ENCODE peak calls at places on chromosome 6, in five cellular contexts. E is transverse colon, Q is ovary, R is A549, N is Panc1. K is an unnamed sample.

GRCh38 chr6:16540804-16541752 is 220.2 kb downstream of the ATXN1 start:
- DNase-seq in Q (no peak), N (no peak), E (peak; percentile 20), R (peak; percentile 3), K (no peak)

GRCh38 chr6:138115877-138116660 is 8.8 kb upstream of the PERP start:
- DNase-seq in E (peak; percentile 42), Q (peak; percentile 45), N (no peak), R (peak; percentile 65), K (peak; percentile 54)

GRCh38 chr6:57302477-57302876 is 15.0 kb upstream of the PRIM2 start:
- DNase-seq in E (no peak), R (no peak), N (no peak), Q (no peak), K (no peak)

GRCh38 chr6:154448448-154449096 is 61.9 kb downstream of the CNKSR3 start:
- DNase-seq in E (peak; percentile 30), Q (no peak), N (no peak), R (no peak), K (peak; percentile 46)

GRCh38 chr6:123089223-123089622 is 93.2 kb downstream of the CLVS2 start:
- DNase-seq in N (no peak), R (no peak), E (no peak), Q (no peak), K (no peak)

GRCh38 chr6:3743541-3743940 is 8.0 kb downstream of the PXDC1 start:
- DNase-seq in E (peak; percentile 5), Q (no peak), N (no peak), R (no peak), K (no peak)

GRCh38 chr6:114049367-114049966 is 78.5 kb upstream of the HDAC2 start:
- DNase-seq in E (no peak), Q (no peak), R (no peak), N (no peak), K (no peak)

GRCh38 chr6:83536034-83536646 is 23.8 kb downstream of the PRSS35 start:
- DNase-seq in Q (peak; percentile 74), N (peak; percentile 43), E (peak; percentile 51), R (peak; percentile 52), K (peak; percentile 65)

GRCh38 chr6:83815631-83816030 is 37.5 kb upstream of the RIPPLY2 start:
- DNase-seq in Q (no peak), R (peak; percentile 3), E (no peak), N (no peak), K (no peak)

GRCh38 chr6:83199865-83200230 is 6.7 kb downstream of the RWDD2A start:
- DNase-seq in E (no peak), Q (no peak), N (no peak), R (no peak), K (no peak)

GRCh38 chr6:132253211-132253610 is 148.1 kb downstream of the MOXD1 start:
- DNase-seq in R (no peak), N (no peak), Q (no peak), E (no peak), K (no peak)

GRCh38 chr6:12890171-12890790 is 173.7 kb downstream of the PHACTR1 start:
- DNase-seq in N (no peak), E (no peak), R (peak; percentile 17), Q (no peak), K (no peak)

GRCh38 chr6:111894272-111894671 is 21.0 kb upstream of the FYN start:
- DNase-seq in R (no peak), N (no peak), Q (no peak), E (no peak), K (no peak)

GRCh38 chr6:38686270-38687042 is 16.5 kb downstream of the GLO1 start:
- DNase-seq in E (no peak), N (no peak), Q (no peak), R (no peak), K (no peak)

DNA sequence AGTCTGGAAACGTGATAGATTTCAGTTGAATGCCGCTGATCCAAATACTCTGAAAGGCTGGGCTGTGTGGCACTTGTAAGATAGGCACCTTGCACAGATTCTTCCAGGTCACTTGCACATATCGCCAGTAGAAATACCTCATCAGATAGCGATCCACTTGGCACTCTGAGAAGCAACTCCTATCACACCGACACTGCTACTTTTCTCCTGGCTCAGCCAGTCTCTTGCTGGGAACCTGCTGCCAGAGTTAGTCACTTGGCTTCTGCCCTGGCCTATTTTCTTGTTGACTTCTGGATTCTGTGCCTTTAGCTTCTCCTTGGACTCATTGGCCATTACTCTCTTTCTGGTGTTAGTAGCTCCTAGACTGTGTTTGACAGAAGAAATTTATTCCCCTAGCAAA is 66.6 kb downstream of the UTRN start:
- DNase-seq in E (no peak), Q (no peak), N (no peak), R (no peak), K (peak; percentile 56)
- H3K27ac ChIP-seq in E (peak overlapping the region; percentile 49), Q (no peak overlapping the region), N (peak overlapping the region; percentile 90), R (peak overlapping the region; percentile 47), K (peak overlapping the region; percentile 44)

DNA sequence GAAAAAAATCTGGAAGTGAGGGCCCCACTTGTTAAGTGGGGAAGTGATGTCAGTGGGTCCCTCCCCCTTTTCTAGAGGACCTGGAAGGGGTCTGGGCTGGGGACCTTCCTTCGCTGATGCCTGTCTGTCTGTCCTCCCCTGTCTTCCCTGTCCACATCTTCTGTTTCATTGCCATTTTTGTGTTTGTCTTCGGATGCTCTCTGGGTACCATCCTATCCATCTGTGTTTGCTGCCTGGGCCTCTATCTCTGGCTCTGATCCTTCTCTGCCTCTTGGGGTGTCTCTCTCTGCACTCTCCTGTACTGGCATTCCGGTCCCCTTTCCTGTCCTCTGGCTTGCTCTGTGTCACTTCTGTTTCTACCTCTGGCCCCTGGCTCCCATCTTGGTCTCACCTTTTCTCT is 2.3 kb downstream of the TMEM151B start:
- DNase-seq in N (no peak), R (no peak), E (no peak), Q (no peak), K (no peak)
- H3K27ac ChIP-seq in N (no peak overlapping the region), R (no peak overlapping the region), E (no peak overlapping the region), Q (no peak overlapping the region), K (no peak overlapping the region)

DNA sequence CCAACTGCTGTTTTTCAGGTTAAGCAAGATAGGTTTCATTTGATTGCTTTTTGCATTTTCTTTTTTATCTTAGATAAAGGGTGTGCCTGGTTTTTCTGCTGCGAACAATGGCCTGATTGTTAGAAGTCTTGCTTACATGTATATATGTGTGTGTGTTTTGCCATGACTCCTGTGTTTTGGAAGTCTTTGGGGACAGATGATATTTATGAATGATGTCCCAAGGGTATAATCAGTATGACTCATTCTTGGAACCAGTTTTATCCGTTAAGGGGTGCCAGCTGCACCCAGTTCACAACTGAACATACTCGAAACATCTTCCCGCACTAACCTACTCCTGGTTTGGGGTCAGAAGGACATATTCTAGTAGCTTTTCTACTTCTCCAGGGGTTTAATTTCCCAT is 230.1 kb upstream of the SUPT3H start:
- DNase-seq in Q (no peak), R (no peak), N (no peak), E (peak; percentile 33), K (no peak)
- H3K27ac ChIP-seq in Q (no peak overlapping the region), R (no peak overlapping the region), N (no peak overlapping the region), E (peak overlapping the region; percentile 57), K (peak overlapping the region; percentile 65)

GRCh38 chr6:43144879-43145278 is 26.2 kb upstream of the SRF start:
- DNase-seq in N (no peak), E (no peak), Q (no peak), R (no peak), K (no peak)

GRCh38 chr6:43142101-43142500 is 29.0 kb upstream of the SRF start:
- DNase-seq in E (no peak), R (no peak), N (no peak), Q (no peak), K (no peak)

GRCh38 chr6:43141644-43142043 is 29.4 kb upstream of the SRF start:
- DNase-seq in R (no peak), Q (no peak), E (no peak), N (no peak), K (no peak)

GRCh38 chr6:43146228-43146627 is 24.8 kb upstream of the SRF start:
- DNase-seq in N (no peak), E (no peak), R (no peak), Q (no peak), K (no peak)

GRCh38 chr6:43143235-43144124 is 27.6 kb upstream of the SRF start:
- DNase-seq in R (peak; percentile 59), N (no peak), Q (peak; percentile 95), E (peak; percentile 86), K (peak; percentile 90)
- H3K27ac ChIP-seq in R (peak overlapping the region; percentile 44), N (peak overlapping the region; percentile 60), Q (peak overlapping the region; percentile 61), E (no peak overlapping the region), K (no peak overlapping the region)

K was measured in body of pancreas.